ENCODE peak calls at places on chromosomes 16 and 17, in nine cellular contexts. One of them, this sample, is unnamed.

GRCh38 chr16:86531193-86531550 is 20.8 kb downstream of the FOXF1 start:
- DNase-seq in ovary: peak; percentile 91
- DNase-seq in kidney: peak; percentile 54
- DNase-seq in ascending aorta: no peak
- DNase-seq in transverse colon: peak; percentile 52
- DNase-seq in endodermal cell: peak; percentile 42
- DNase-seq in mammary epithelial cell: no peak
- DNase-seq in left ventricle myocardium inferior: peak; percentile 67
- DNase-seq in PC-3: no peak
- DNase-seq in this sample: no peak

GRCh38 chr17:835263-835662 is 53.1 kb downstream of the MRM3 start:
- DNase-seq in ovary: no peak
- DNase-seq in kidney: no peak
- DNase-seq in ascending aorta: no peak
- DNase-seq in transverse colon: no peak
- DNase-seq in endodermal cell: peak; percentile 76
- DNase-seq in mammary epithelial cell: peak; percentile 80
- DNase-seq in left ventricle myocardium inferior: no peak
- DNase-seq in PC-3: peak; percentile 2
- DNase-seq in this sample: peak; percentile 99

GRCh38 chr16:10525214-10525825 is 55.1 kb downstream of the EMP2 start:
- DNase-seq in ovary: no peak
- DNase-seq in kidney: no peak
- DNase-seq in ascending aorta: no peak
- DNase-seq in transverse colon: no peak
- DNase-seq in endodermal cell: no peak
- DNase-seq in mammary epithelial cell: no peak
- DNase-seq in left ventricle myocardium inferior: no peak
- DNase-seq in PC-3: no peak
- DNase-seq in this sample: no peak

GRCh38 chr17:8753976-8754440 is 4.3 kb downstream of the SPDYE4 start:
- DNase-seq in ovary: no peak
- DNase-seq in kidney: no peak
- DNase-seq in ascending aorta: no peak
- DNase-seq in transverse colon: no peak
- DNase-seq in endodermal cell: no peak
- DNase-seq in mammary epithelial cell: peak; percentile 20
- DNase-seq in left ventricle myocardium inferior: no peak
- DNase-seq in PC-3: peak; percentile 56
- DNase-seq in this sample: no peak

GRCh38 chr17:68568581-68568980 is 32.6 kb downstream of the FAM20A start:
- DNase-seq in ovary: no peak
- DNase-seq in kidney: no peak
- DNase-seq in ascending aorta: no peak
- DNase-seq in transverse colon: no peak
- DNase-seq in endodermal cell: peak; percentile 6
- DNase-seq in mammary epithelial cell: no peak
- DNase-seq in left ventricle myocardium inferior: no peak
- DNase-seq in PC-3: no peak
- DNase-seq in this sample: no peak

GRCh38 chr17:20997711-20998570 is 44.9 kb downstream of the USP22 start:
- DNase-seq in ovary: no peak
- DNase-seq in kidney: peak; percentile 51
- DNase-seq in ascending aorta: no peak
- DNase-seq in transverse colon: no peak
- DNase-seq in endodermal cell: peak; percentile 91
- DNase-seq in mammary epithelial cell: no peak
- DNase-seq in left ventricle myocardium inferior: no peak
- DNase-seq in PC-3: no peak
- DNase-seq in this sample: no peak

GRCh38 chr16:88287219-88287618 is 95.5 kb upstream of the ZNF469 start:
- DNase-seq in ovary: no peak
- DNase-seq in kidney: peak; percentile 18
- DNase-seq in ascending aorta: no peak
- DNase-seq in transverse colon: no peak
- DNase-seq in endodermal cell: peak; percentile 68
- DNase-seq in mammary epithelial cell: no peak
- DNase-seq in left ventricle myocardium inferior: no peak
- DNase-seq in PC-3: peak; percentile 28
- DNase-seq in this sample: no peak

GRCh38 chr17:46811978-46812583 is 6.4 kb downstream of the WNT3 start:
- DNase-seq in ovary: no peak
- DNase-seq in kidney: no peak
- DNase-seq in ascending aorta: no peak
- DNase-seq in transverse colon: no peak
- DNase-seq in endodermal cell: no peak
- DNase-seq in mammary epithelial cell: peak; percentile 20
- DNase-seq in left ventricle myocardium inferior: no peak
- DNase-seq in PC-3: no peak
- DNase-seq in this sample: peak; percentile 36

GRCh38 chr17:59642535-59642934 is 22.8 kb downstream of the CLTC start:
- DNase-seq in ovary: no peak
- DNase-seq in kidney: no peak
- DNase-seq in ascending aorta: no peak
- DNase-seq in transverse colon: no peak
- DNase-seq in endodermal cell: no peak
- DNase-seq in mammary epithelial cell: no peak
- DNase-seq in left ventricle myocardium inferior: no peak
- DNase-seq in PC-3: peak; percentile 75
- DNase-seq in this sample: no peak

GRCh38 chr17:59641799-59642484 is 22.2 kb downstream of the CLTC start:
- DNase-seq in ovary: no peak
- DNase-seq in kidney: no peak
- DNase-seq in ascending aorta: no peak
- DNase-seq in transverse colon: no peak
- DNase-seq in endodermal cell: no peak
- DNase-seq in mammary epithelial cell: no peak
- DNase-seq in left ventricle myocardium inferior: no peak
- DNase-seq in PC-3: peak; percentile 22
- DNase-seq in this sample: no peak

GRCh38 chr17:59638553-59638952 is 18.9 kb downstream of the CLTC start:
- DNase-seq in ovary: no peak
- DNase-seq in kidney: no peak
- DNase-seq in ascending aorta: no peak
- DNase-seq in transverse colon: no peak
- DNase-seq in endodermal cell: peak; percentile 50
- DNase-seq in mammary epithelial cell: no peak
- DNase-seq in left ventricle myocardium inferior: no peak
- DNase-seq in PC-3: no peak
- DNase-seq in this sample: no peak

GRCh38 chr17:59647288-59647687 is 27.6 kb downstream of the CLTC start:
- DNase-seq in ovary: no peak
- DNase-seq in kidney: no peak
- DNase-seq in ascending aorta: no peak
- DNase-seq in transverse colon: no peak
- DNase-seq in endodermal cell: no peak
- DNase-seq in mammary epithelial cell: no peak
- DNase-seq in left ventricle myocardium inferior: no peak
- DNase-seq in PC-3: no peak
- DNase-seq in this sample: no peak

GRCh38 chr17:59643159-59643857 is 23.6 kb downstream of the CLTC start:
- DNase-seq in ovary: no peak
- DNase-seq in kidney: no peak
- DNase-seq in ascending aorta: no peak
- DNase-seq in transverse colon: no peak
- DNase-seq in endodermal cell: no peak
- DNase-seq in mammary epithelial cell: peak; percentile 47
- DNase-seq in left ventricle myocardium inferior: no peak
- DNase-seq in PC-3: peak; percentile 63
- DNase-seq in this sample: peak; percentile 31
- TF ChIP-seq CTCF in ovary: no peak
- TF ChIP-seq CTCF in kidney: no peak
- TF ChIP-seq CTCF in ascending aorta: no peak
- TF ChIP-seq CTCF in transverse colon: no peak
- TF ChIP-seq CTCF in endodermal cell: no peak
- TF ChIP-seq CTCF in mammary epithelial cell: no peak
- TF ChIP-seq CTCF in left ventricle myocardium inferior: no peak
- TF ChIP-seq CTCF in PC-3: no peak
- TF ChIP-seq CTCF in this sample: no peak

GRCh38 chr17:38747385-38748328 is 479 bp downstream of the PCGF2 start:
- DNase-seq in ovary: peak; percentile 78
- DNase-seq in kidney: peak; percentile 88
- DNase-seq in ascending aorta: no peak
- DNase-seq in transverse colon: peak; percentile 57
- DNase-seq in endodermal cell: peak; percentile 85
- DNase-seq in mammary epithelial cell: peak; percentile 11
- DNase-seq in left ventricle myocardium inferior: peak; percentile 64
- DNase-seq in PC-3: no peak
- DNase-seq in this sample: no peak

GRCh38 chr17:38746893-38747384 is 1.2 kb downstream of the PCGF2 start:
- DNase-seq in ovary: no peak
- DNase-seq in kidney: no peak
- DNase-seq in ascending aorta: no peak
- DNase-seq in transverse colon: no peak
- DNase-seq in endodermal cell: peak; percentile 72
- DNase-seq in mammary epithelial cell: no peak
- DNase-seq in left ventricle myocardium inferior: no peak
- DNase-seq in PC-3: no peak
- DNase-seq in this sample: no peak

GRCh38 chr17:38743556-38744171 is 4.5 kb downstream of the PCGF2 start:
- DNase-seq in ovary: no peak
- DNase-seq in kidney: no peak
- DNase-seq in ascending aorta: no peak
- DNase-seq in transverse colon: no peak
- DNase-seq in endodermal cell: peak; percentile 85
- DNase-seq in mammary epithelial cell: no peak
- DNase-seq in left ventricle myocardium inferior: no peak
- DNase-seq in PC-3: no peak
- DNase-seq in this sample: no peak

GRCh38 chr17:38746004-38746892 is 1.9 kb downstream of the PCGF2 start:
- DNase-seq in ovary: no peak
- DNase-seq in kidney: no peak
- DNase-seq in ascending aorta: no peak
- DNase-seq in transverse colon: no peak
- DNase-seq in endodermal cell: peak; percentile 68
- DNase-seq in mammary epithelial cell: no peak
- DNase-seq in left ventricle myocardium inferior: no peak
- DNase-seq in PC-3: no peak
- DNase-seq in this sample: no peak

GRCh38 chr17:38745545-38745944 is 2.6 kb downstream of the PCGF2 start:
- DNase-seq in ovary: no peak
- DNase-seq in kidney: no peak
- DNase-seq in ascending aorta: no peak
- DNase-seq in transverse colon: no peak
- DNase-seq in endodermal cell: no peak
- DNase-seq in mammary epithelial cell: no peak
- DNase-seq in left ventricle myocardium inferior: no peak
- DNase-seq in PC-3: no peak
- DNase-seq in this sample: no peak
- H3K4me3 ChIP-seq in ovary: no peak overlapping the region
- H3K4me3 ChIP-seq in kidney: no peak overlapping the region
- H3K4me3 ChIP-seq in ascending aorta: no peak overlapping the region
- H3K4me3 ChIP-seq in transverse colon: no peak overlapping the region
- H3K4me3 ChIP-seq in endodermal cell: peak overlapping the region; percentile 95
- H3K4me3 ChIP-seq in mammary epithelial cell: no peak overlapping the region
- H3K4me3 ChIP-seq in left ventricle myocardium inferior: peak overlapping the region; percentile 78
- H3K4me3 ChIP-seq in PC-3: no peak overlapping the region
- H3K4me3 ChIP-seq in this sample: no peak overlapping the region

GRCh38 chr16:66610111-66610820 is 5.8 kb downstream of the CMTM3 start:
- DNase-seq in ovary: no peak
- DNase-seq in kidney: peak; percentile 71
- DNase-seq in ascending aorta: no peak
- DNase-seq in transverse colon: no peak
- DNase-seq in endodermal cell: no peak
- DNase-seq in mammary epithelial cell: no peak
- DNase-seq in left ventricle myocardium inferior: no peak
- DNase-seq in PC-3: no peak
- DNase-seq in this sample: no peak
- H3K36me3 ChIP-seq in ovary: no peaks in the 10 kb centered on the region
- H3K36me3 ChIP-seq in kidney: peaks cover 3% of the 10 kb centered on the region
- H3K36me3 ChIP-seq in ascending aorta: peaks cover 52% of the 10 kb centered on the region
- H3K36me3 ChIP-seq in transverse colon: no peaks in the 10 kb centered on the region
- H3K36me3 ChIP-seq in endodermal cell: peaks cover 80% of the 10 kb centered on the region
- H3K36me3 ChIP-seq in mammary epithelial cell: peaks cover 8% of the 10 kb centered on the region
- H3K36me3 ChIP-seq in left ventricle myocardium inferior: peaks cover 42% of the 10 kb centered on the region
- H3K36me3 ChIP-seq in PC-3: no peaks in the 10 kb centered on the region
- H3K36me3 ChIP-seq in this sample: peaks cover 39% of the 10 kb centered on the region

GRCh38 chr16:57802635-57803412 is 533 bp upstream of the KIFC3 start:
- DNase-seq in ovary: peak; percentile 59
- DNase-seq in kidney: peak; percentile 85
- DNase-seq in ascending aorta: no peak
- DNase-seq in transverse colon: no peak
- DNase-seq in endodermal cell: peak; percentile 85
- DNase-seq in mammary epithelial cell: peak; percentile 55
- DNase-seq in left ventricle myocardium inferior: no peak
- DNase-seq in PC-3: no peak
- DNase-seq in this sample: no peak

GRCh38 chr16:57799619-57800212 is 2.6 kb downstream of the KIFC3 start:
- DNase-seq in ovary: no peak
- DNase-seq in kidney: peak; percentile 47
- DNase-seq in ascending aorta: no peak
- DNase-seq in transverse colon: no peak
- DNase-seq in endodermal cell: peak; percentile 81
- DNase-seq in mammary epithelial cell: no peak
- DNase-seq in left ventricle myocardium inferior: no peak
- DNase-seq in PC-3: no peak
- DNase-seq in this sample: no peak

GRCh38 chr16:57801856-57802634 is at the start of gene KIFC3:
- DNase-seq in ovary: peak; percentile 93
- DNase-seq in kidney: peak; percentile 95
- DNase-seq in ascending aorta: peak; percentile 50
- DNase-seq in transverse colon: peak; percentile 74
- DNase-seq in endodermal cell: peak; percentile 82
- DNase-seq in mammary epithelial cell: peak; percentile 50
- DNase-seq in left ventricle myocardium inferior: peak; percentile 88
- DNase-seq in PC-3: peak; percentile 68
- DNase-seq in this sample: no peak

GRCh38 chr16:57800213-57801097 is 1.8 kb downstream of the KIFC3 start:
- DNase-seq in ovary: no peak
- DNase-seq in kidney: peak; percentile 66
- DNase-seq in ascending aorta: no peak
- DNase-seq in transverse colon: no peak
- DNase-seq in endodermal cell: no peak
- DNase-seq in mammary epithelial cell: no peak
- DNase-seq in left ventricle myocardium inferior: no peak
- DNase-seq in PC-3: no peak
- DNase-seq in this sample: no peak

DNA sequence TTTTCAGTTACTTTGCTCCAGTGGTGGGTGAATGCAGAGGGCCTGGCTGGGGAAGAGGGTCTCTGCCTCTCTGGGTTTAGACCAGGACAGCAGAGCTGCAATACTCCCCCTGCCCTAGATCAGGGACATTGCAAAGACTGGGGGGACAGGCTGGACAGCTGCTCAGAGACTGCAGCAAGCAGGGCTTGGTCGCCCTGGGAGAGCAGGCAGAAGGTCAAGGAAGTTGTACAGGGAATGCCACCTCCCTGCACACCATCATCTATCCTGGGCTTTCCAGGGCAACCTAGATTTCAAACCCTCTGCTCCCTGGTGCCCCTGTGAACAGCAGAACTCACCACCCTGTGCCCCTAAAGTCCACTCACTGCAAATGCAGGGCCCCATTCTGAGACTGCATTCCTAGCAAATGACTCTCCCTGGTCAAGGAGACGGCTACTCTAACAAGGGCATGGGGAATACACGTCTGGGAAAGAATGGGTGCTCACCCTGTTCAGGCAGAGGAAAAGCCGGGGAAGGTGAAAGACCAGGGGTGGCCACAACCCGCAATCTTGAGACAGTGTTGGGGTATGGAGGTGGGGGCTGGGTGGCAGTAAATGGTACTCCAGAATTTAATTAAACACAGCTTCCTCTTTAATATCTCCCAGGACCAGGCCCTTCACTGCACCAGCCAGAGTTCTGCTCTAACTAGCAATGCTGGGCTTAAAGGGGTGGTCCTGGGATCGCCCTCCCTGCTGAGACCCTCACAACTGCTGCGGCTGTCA is 1.0 kb downstream of the KIFC3 start:
- DNase-seq in ovary: no peak
- DNase-seq in kidney: peak; percentile 44
- DNase-seq in ascending aorta: no peak
- DNase-seq in transverse colon: no peak
- DNase-seq in endodermal cell: peak; percentile 79
- DNase-seq in mammary epithelial cell: peak; percentile 46
- DNase-seq in left ventricle myocardium inferior: no peak
- DNase-seq in PC-3: peak; percentile 62
- DNase-seq in this sample: no peak
- TF ChIP-seq CTCF in ovary: no peak
- TF ChIP-seq CTCF in kidney: no peak
- TF ChIP-seq CTCF in ascending aorta: peak; percentile 10
- TF ChIP-seq CTCF in transverse colon: no peak
- TF ChIP-seq CTCF in endodermal cell: peak; percentile 48
- TF ChIP-seq CTCF in mammary epithelial cell: no peak
- TF ChIP-seq CTCF in left ventricle myocardium inferior: no peak
- TF ChIP-seq CTCF in PC-3: no peak
- TF ChIP-seq CTCF in this sample: peak; percentile 21

This sample was measured in BJ.